ENCODE peak calls at places on chromosome X, in seven cellular contexts. One of them, this sample, is unnamed.

GRCh38 chrX:120428309-120428708 is 40.8 kb downstream of the LAMP2 start:
- DNase-seq in H1: no peak
- DNase-seq in SK-N-SH: no peak
- DNase-seq in K562: no peak
- DNase-seq in HepG2: no peak
- DNase-seq in GM12878: no peak
- DNase-seq in HCT116: no peak
- DNase-seq in this sample: no peak

GRCh38 chrX:154399527-154400368 is 1.6 kb downstream of the RPL10 start:
- DNase-seq in H1: no peak
- DNase-seq in HepG2: no peak
- DNase-seq in HCT116: no peak
- DNase-seq in K562: peak
- DNase-seq in SK-N-SH: no peak
- DNase-seq in GM12878: no peak
- DNase-seq in this sample: no peak

GRCh38 chrX:9183481-9183880 is 149.6 kb upstream of the FAM9B start:
- DNase-seq in K562: no peak
- DNase-seq in HCT116: no peak
- DNase-seq in H1: no peak
- DNase-seq in GM12878: no peak
- DNase-seq in SK-N-SH: no peak
- DNase-seq in HepG2: no peak
- DNase-seq in this sample: no peak

GRCh38 chrX:74382613-74383012 is 38.7 kb upstream of the SLC16A2 start:
- DNase-seq in H1: peak
- DNase-seq in SK-N-SH: peak
- DNase-seq in GM12878: peak
- DNase-seq in HepG2: peak
- DNase-seq in K562: peak
- DNase-seq in HCT116: peak
- DNase-seq in this sample: peak

GRCh38 chrX:139204903-139205667 is 325.5 kb upstream of the F9 start:
- DNase-seq in K562: peak
- DNase-seq in HCT116: no peak
- DNase-seq in GM12878: no peak
- DNase-seq in HepG2: no peak
- DNase-seq in SK-N-SH: peak
- DNase-seq in H1: peak
- DNase-seq in this sample: peak

GRCh38 chrX:109635151-109635550 is 10.2 kb upstream of the KCNE5 start:
- DNase-seq in GM12878: no peak
- DNase-seq in SK-N-SH: peak
- DNase-seq in K562: peak
- DNase-seq in H1: no peak
- DNase-seq in HCT116: no peak
- DNase-seq in HepG2: no peak
- DNase-seq in this sample: no peak

GRCh38 chrX:86714441-86714840 is 566.2 kb downstream of the DACH2 start:
- DNase-seq in SK-N-SH: no peak
- DNase-seq in H1: no peak
- DNase-seq in K562: no peak
- DNase-seq in HepG2: no peak
- DNase-seq in GM12878: no peak
- DNase-seq in HCT116: no peak
- DNase-seq in this sample: no peak

GRCh38 chrX:151982217-151982616 is 7.7 kb upstream of the GABRE start:
- DNase-seq in GM12878: no peak
- DNase-seq in HepG2: peak
- DNase-seq in HCT116: no peak
- DNase-seq in SK-N-SH: no peak
- DNase-seq in H1: no peak
- DNase-seq in K562: no peak
- DNase-seq in this sample: no peak

GRCh38 chrX:30495468-30495867 is 82.1 kb downstream of the TASL start:
- DNase-seq in HCT116: no peak
- DNase-seq in HepG2: no peak
- DNase-seq in GM12878: no peak
- DNase-seq in K562: no peak
- DNase-seq in SK-N-SH: no peak
- DNase-seq in H1: no peak
- DNase-seq in this sample: no peak

GRCh38 chrX:118499295-118499694 is 3.7 kb downstream of the DOCK11 start:
- DNase-seq in HepG2: no peak
- DNase-seq in SK-N-SH: no peak
- DNase-seq in HCT116: no peak
- DNase-seq in H1: peak
- DNase-seq in K562: no peak
- DNase-seq in GM12878: no peak
- DNase-seq in this sample: no peak

GRCh38 chrX:153769865-153770605 is 6.0 kb downstream of the PLXNB3 start:
- DNase-seq in K562: no peak
- DNase-seq in SK-N-SH: peak
- DNase-seq in H1: no peak
- DNase-seq in HCT116: no peak
- DNase-seq in GM12878: no peak
- DNase-seq in HepG2: no peak
- DNase-seq in this sample: no peak

GRCh38 chrX:67545772-67546495 is 2.1 kb downstream of the AR start:
- DNase-seq in HCT116: no peak
- DNase-seq in GM12878: no peak
- DNase-seq in HepG2: no peak
- DNase-seq in K562: no peak
- DNase-seq in H1: peak
- DNase-seq in SK-N-SH: peak
- DNase-seq in this sample: peak

GRCh38 chrX:42094208-42094607 is 170.9 kb upstream of the CASK start:
- DNase-seq in GM12878: no peak
- DNase-seq in H1: no peak
- DNase-seq in HCT116: no peak
- DNase-seq in HepG2: no peak
- DNase-seq in SK-N-SH: no peak
- DNase-seq in K562: no peak
- DNase-seq in this sample: no peak

GRCh38 chrX:55489315-55490009 is at the start of gene USP51:
- DNase-seq in HepG2: no peak
- DNase-seq in SK-N-SH: peak
- DNase-seq in H1: peak
- DNase-seq in GM12878: peak
- DNase-seq in K562: peak
- DNase-seq in HCT116: no peak
- DNase-seq in this sample: no peak

GRCh38 chrX:40012800-40013682 is 84.7 kb downstream of the BCOR start:
- DNase-seq in GM12878: no peak
- DNase-seq in H1: peak
- DNase-seq in HepG2: peak
- DNase-seq in K562: peak
- DNase-seq in HCT116: no peak
- DNase-seq in SK-N-SH: no peak
- DNase-seq in this sample: peak

GRCh38 chrX:10722804-10723364 is 102.5 kb upstream of the MID1 start:
- DNase-seq in H1: peak
- DNase-seq in SK-N-SH: peak
- DNase-seq in HCT116: peak
- DNase-seq in K562: peak
- DNase-seq in HepG2: no peak
- DNase-seq in GM12878: no peak
- DNase-seq in this sample: peak

GRCh38 chrX:1477801-1478458 is 25.2 kb upstream of the ASMTL start:
- DNase-seq in K562: no peak
- DNase-seq in HCT116: no peak
- DNase-seq in HepG2: no peak
- DNase-seq in H1: peak
- DNase-seq in GM12878: no peak
- DNase-seq in SK-N-SH: no peak
- DNase-seq in this sample: no peak

GRCh38 chrX:50813843-50814661 is at the start of gene SHROOM4:
- DNase-seq in K562: no peak
- DNase-seq in HCT116: no peak
- DNase-seq in SK-N-SH: peak
- DNase-seq in GM12878: no peak
- DNase-seq in H1: peak
- DNase-seq in HepG2: peak
- DNase-seq in this sample: no peak

GRCh38 chrX:150508461-150509367 is 59.7 kb upstream of the MTM1 start:
- DNase-seq in SK-N-SH: no peak
- DNase-seq in H1: no peak
- DNase-seq in K562: no peak
- DNase-seq in HCT116: no peak
- DNase-seq in HepG2: no peak
- DNase-seq in GM12878: no peak
- DNase-seq in this sample: no peak

GRCh38 chrX:29824176-29824906 is 391.0 kb upstream of the MAGEB2 start:
- DNase-seq in K562: no peak
- DNase-seq in GM12878: no peak
- DNase-seq in H1: no peak
- DNase-seq in SK-N-SH: no peak
- DNase-seq in HepG2: no peak
- DNase-seq in HCT116: no peak
- DNase-seq in this sample: no peak

GRCh38 chrX:107701493-107702121 is 73.3 kb downstream of the PRPS1 start:
- DNase-seq in GM12878: no peak
- DNase-seq in HepG2: no peak
- DNase-seq in SK-N-SH: no peak
- DNase-seq in K562: no peak
- DNase-seq in H1: no peak
- DNase-seq in HCT116: no peak
- DNase-seq in this sample: no peak

DNA sequence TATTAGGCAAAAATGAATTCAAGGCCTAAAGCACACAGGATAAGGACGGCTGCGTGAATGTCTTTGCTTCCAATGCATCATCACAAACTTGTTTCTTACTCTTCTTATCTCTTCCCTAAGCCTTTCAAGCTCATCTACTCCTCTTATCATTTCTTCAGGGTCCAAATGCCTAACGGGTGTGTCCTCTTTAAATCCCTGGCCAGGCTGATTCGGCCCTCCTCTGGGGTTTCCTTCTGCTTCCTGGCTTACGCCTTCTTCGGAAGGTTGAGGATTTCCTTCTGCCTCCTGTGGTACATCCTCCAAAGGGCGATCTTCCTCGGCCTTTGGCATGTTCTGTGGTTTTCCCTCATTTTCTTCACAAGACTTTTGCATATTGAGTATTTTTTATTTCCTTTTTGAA is 1.3 kb downstream of the TCEAL8 start:
- DNase-seq in H1: no peak
- DNase-seq in GM12878: no peak
- DNase-seq in HCT116: no peak
- DNase-seq in HepG2: no peak
- DNase-seq in K562: peak
- DNase-seq in SK-N-SH: no peak
- DNase-seq in this sample: no peak
- TF ChIP-seq JUND in H1: no peak
- TF ChIP-seq JUND in GM12878: no peak
- TF ChIP-seq JUND in HCT116: no peak
- TF ChIP-seq JUND in HepG2: no peak
- TF ChIP-seq JUND in K562: peak
- TF ChIP-seq JUND in SK-N-SH: no peak
- TF ChIP-seq JUND in this sample: no peak

GRCh38 chrX:13029341-13029740 is 15.1 kb downstream of the FAM9C start:
- DNase-seq in K562: no peak
- DNase-seq in HepG2: no peak
- DNase-seq in H1: no peak
- DNase-seq in SK-N-SH: no peak
- DNase-seq in HCT116: no peak
- DNase-seq in GM12878: no peak
- DNase-seq in this sample: no peak

GRCh38 chrX:13029831-13030771 is 14.3 kb downstream of the FAM9C start:
- DNase-seq in GM12878: no peak
- DNase-seq in HepG2: peak
- DNase-seq in H1: no peak
- DNase-seq in SK-N-SH: no peak
- DNase-seq in HCT116: no peak
- DNase-seq in K562: no peak
- DNase-seq in this sample: no peak

GRCh38 chrX:13036896-13037295 is 7.5 kb downstream of the FAM9C start:
- DNase-seq in SK-N-SH: no peak
- DNase-seq in K562: peak
- DNase-seq in GM12878: no peak
- DNase-seq in HCT116: no peak
- DNase-seq in H1: no peak
- DNase-seq in HepG2: no peak
- DNase-seq in this sample: no peak

GRCh38 chrX:13028871-13029336 is 15.5 kb downstream of the FAM9C start:
- DNase-seq in GM12878: no peak
- DNase-seq in HCT116: no peak
- DNase-seq in HepG2: peak
- DNase-seq in SK-N-SH: no peak
- DNase-seq in H1: no peak
- DNase-seq in K562: no peak
- DNase-seq in this sample: peak

DNA sequence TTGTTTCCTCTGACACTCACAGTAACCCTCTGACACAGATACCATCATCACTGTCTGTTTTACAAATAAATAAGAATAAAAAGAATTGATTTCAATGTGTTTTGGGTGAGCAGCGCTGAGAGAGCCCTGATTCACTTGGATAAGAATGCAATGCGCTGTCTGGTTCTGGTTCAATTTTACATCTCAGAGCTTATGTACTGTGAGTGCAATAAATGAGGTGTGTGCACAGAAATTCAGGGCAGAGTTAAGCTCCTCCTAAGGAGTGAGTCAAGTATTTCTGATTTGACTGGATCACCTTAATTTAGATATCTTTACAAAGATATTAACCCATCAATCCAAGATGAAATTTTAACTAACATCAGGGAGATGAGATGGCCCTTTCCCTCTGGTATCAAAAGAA is 11.2 kb downstream of the FAM9C start:
- DNase-seq in SK-N-SH: no peak
- DNase-seq in GM12878: no peak
- DNase-seq in HCT116: no peak
- DNase-seq in H1: no peak
- DNase-seq in HepG2: no peak
- DNase-seq in K562: no peak
- DNase-seq in this sample: no peak
- TF ChIP-seq JUND in SK-N-SH: no peak
- TF ChIP-seq JUND in GM12878: no peak
- TF ChIP-seq JUND in HCT116: no peak
- TF ChIP-seq JUND in H1: no peak
- TF ChIP-seq JUND in HepG2: no peak
- TF ChIP-seq JUND in K562: no peak
- TF ChIP-seq JUND in this sample: no peak

GRCh38 chrX:46698691-46699090 is 60.2 kb downstream of the SLC9A7 start:
- DNase-seq in GM12878: no peak
- DNase-seq in K562: no peak
- DNase-seq in SK-N-SH: no peak
- DNase-seq in HCT116: no peak
- DNase-seq in H1: no peak
- DNase-seq in HepG2: no peak
- DNase-seq in this sample: no peak
- TF ChIP-seq JUND in GM12878: no peak
- TF ChIP-seq JUND in K562: no peak
- TF ChIP-seq JUND in SK-N-SH: no peak
- TF ChIP-seq JUND in HCT116: no peak
- TF ChIP-seq JUND in H1: no peak
- TF ChIP-seq JUND in HepG2: no peak
- TF ChIP-seq JUND in this sample: no peak

DNA sequence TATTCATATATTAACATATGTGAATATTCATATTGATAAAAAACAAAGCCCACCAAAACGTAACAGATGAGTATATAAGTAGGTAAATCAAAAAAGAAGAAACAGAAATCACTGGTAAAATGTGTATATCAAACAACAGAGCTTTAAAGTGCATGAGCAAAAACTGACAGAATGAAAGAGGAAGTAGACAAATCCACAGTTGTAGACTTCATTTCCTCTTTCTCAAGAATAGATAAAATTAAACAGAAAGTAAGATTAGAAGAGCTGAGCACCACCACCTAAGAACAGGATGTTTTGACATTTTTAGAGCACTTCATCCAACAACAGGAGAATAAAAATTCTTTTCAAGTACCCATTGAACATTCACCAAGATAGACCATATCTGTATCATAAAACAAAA is 64.6 kb downstream of the CNKSR2 start:
- DNase-seq in HCT116: no peak
- DNase-seq in SK-N-SH: no peak
- DNase-seq in H1: no peak
- DNase-seq in GM12878: peak
- DNase-seq in K562: no peak
- DNase-seq in HepG2: no peak
- DNase-seq in this sample: no peak
- TF ChIP-seq JUND in HCT116: no peak
- TF ChIP-seq JUND in SK-N-SH: no peak
- TF ChIP-seq JUND in H1: no peak
- TF ChIP-seq JUND in GM12878: no peak
- TF ChIP-seq JUND in K562: no peak
- TF ChIP-seq JUND in HepG2: no peak
- TF ChIP-seq JUND in this sample: no peak